ENCODE peak calls at places on chromosome X, in four cellular contexts. N, Z, W and I are unnamed samples.

GRCh38 chrX:41604154-41604553 is 84.6 kb upstream of the GPR34 start:
- DNase-seq in N (no peak), Z (no peak), W (no peak), I (no peak)

GRCh38 chrX:69289046-69289838 is 124.0 kb upstream of the PJA1 start:
- DNase-seq in N (no peak), Z (no peak), W (no peak), I (no peak)

GRCh38 chrX:129772796-129773431 is 6.8 kb upstream of the SASH3 start:
- DNase-seq in N (no peak), Z (no peak), W (peak), I (no peak)

GRCh38 chrX:44580466-44580865 is 37.8 kb upstream of the FUNDC1 start:
- DNase-seq in N (peak), Z (no peak), W (no peak), I (peak)

GRCh38 chrX:68714856-68715255 is 67.4 kb downstream of the STARD8 start:
- DNase-seq in N (no peak), Z (no peak), W (no peak), I (no peak)

GRCh38 chrX:143437439-143437838 is 79.8 kb downstream of the SPANXN3 start:
- DNase-seq in N (no peak), Z (no peak), W (no peak), I (no peak)

GRCh38 chrX:3609800-3610199 is 103.6 kb downstream of the PRKX start:
- DNase-seq in N (peak), Z (no peak), W (no peak), I (peak)

GRCh38 chrX:119399772-119400101 is 601 bp downstream of the SLC25A43 start:
- DNase-seq in N (peak), Z (no peak), W (no peak), I (peak)

GRCh38 chrX:23383411-23383810 is 48.8 kb downstream of the PTCHD1 start:
- DNase-seq in N (peak), Z (no peak), W (no peak), I (peak)

GRCh38 chrX:71540801-71541545 is 8.1 kb downstream of the OGT start:
- DNase-seq in N (no peak), Z (no peak), W (no peak), I (no peak)

GRCh38 chrX:109997786-109998452 is 5.0 kb upstream of the TMEM164 start:
- DNase-seq in N (no peak), Z (no peak), W (no peak), I (no peak)

GRCh38 chrX:107102980-107103379 is 15.6 kb downstream of the RBM41 start:
- DNase-seq in N (no peak), Z (no peak), W (no peak), I (no peak)

GRCh38 chrX:37785569-37785968 is 5.7 kb downstream of the CYBB start:
- DNase-seq in N (peak), Z (no peak), W (peak), I (no peak)

GRCh38 chrX:155880586-155881157 is 473 bp upstream of the VAMP7 start:
- DNase-seq in N (peak), Z (no peak), W (no peak), I (no peak)

GRCh38 chrX:134669378-134670098 is 11.3 kb upstream of the PLAC1 start:
- DNase-seq in N (peak), Z (no peak), W (peak), I (peak)

GRCh38 chrX:45850775-45851433 is 650.2 kb upstream of the DIPK2B start:
- DNase-seq in N (peak), Z (no peak), W (peak), I (peak)

GRCh38 chrX:105526431-105526830 is 295.9 kb upstream of the NRK start:
- DNase-seq in N (no peak), Z (no peak), W (no peak), I (no peak)

GRCh38 chrX:24294619-24295018 is 19.2 kb downstream of the SUPT20HL2 start:
- DNase-seq in N (no peak), Z (peak), W (no peak), I (no peak)

GRCh38 chrX:22135994-22136684 is 104.0 kb downstream of the PHEX start:
- DNase-seq in N (peak), Z (no peak), W (no peak), I (peak)

GRCh38 chrX:27890611-27891010 is 82.8 kb downstream of the MAGEB10 start:
- DNase-seq in N (peak), Z (no peak), W (no peak), I (peak)